ENCODE peak calls at places on chromosomes 5 and 9, in seven cellular contexts. X, F, J, P, V, R and M are unnamed samples.

GRCh38 chr5:72829707-72830106 is 13.2 kb downstream of the TNPO1 start:
- DNase-seq in V (no peak), F (no peak), R (no peak), P (no peak), J (no peak), X (no peak), M (no peak)

GRCh38 chr9:23447166-23447565 is 378.9 kb downstream of the ELAVL2 start:
- DNase-seq in X (no peak), P (no peak), V (no peak), R (no peak), J (no peak), F (no peak), M (no peak)

GRCh38 chr9:87405677-87406544 is 91.8 kb upstream of the DAPK1 start:
- DNase-seq in J (no peak), V (no peak), R (no peak), P (no peak), X (no peak), F (no peak), M (no peak)

GRCh38 chr5:66198837-66199236 is 54.7 kb downstream of the SREK1 start:
- DNase-seq in X (no peak), F (no peak), R (no peak), J (no peak), P (no peak), V (no peak), M (no peak)

GRCh38 chr5:28380172-28380571 is 1341.8 kb upstream of the CDH9 start:
- DNase-seq in P (no peak), J (no peak), F (no peak), X (no peak), R (no peak), V (no peak), M (no peak)

GRCh38 chr9:91207481-91207888 is 154.2 kb downstream of the AUH start:
- DNase-seq in P (no peak), X (peak; percentile 87), F (no peak), R (no peak), J (no peak), V (no peak), M (no peak)

GRCh38 chr9:87592554-87593394 is 95.1 kb downstream of the DAPK1 start:
- DNase-seq in J (no peak), F (no peak), R (no peak), X (no peak), V (peak; percentile 62), P (no peak), M (no peak)

GRCh38 chr9:107390806-107391205 is 98.8 kb downstream of the KLF4 start:
- DNase-seq in F (no peak), P (no peak), X (no peak), V (no peak), J (no peak), R (no peak), M (no peak)

GRCh38 chr9:137682431-137682991 is 63.7 kb downstream of the EHMT1 start:
- DNase-seq in P (no peak), R (no peak), J (no peak), F (no peak), V (no peak), X (no peak), M (no peak)

GRCh38 chr9:21564186-21564585 is 82.1 kb upstream of the IFNE start:
- DNase-seq in F (no peak), V (no peak), J (no peak), P (no peak), X (no peak), R (no peak), M (no peak)

GRCh38 chr5:181087309-181087708 is 43.7 kb downstream of the OR2V1 start:
- DNase-seq in J (no peak), P (no peak), V (no peak), X (no peak), R (no peak), F (no peak), M (no peak)

GRCh38 chr5:181088289-181088688 is 42.7 kb downstream of the OR2V1 start:
- DNase-seq in V (peak; percentile 76), F (no peak), J (peak; percentile 42), R (no peak), X (no peak), P (no peak), M (peak; percentile 43)

GRCh38 chr5:181086410-181087229 is 44.3 kb downstream of the OR2V1 start:
- DNase-seq in R (no peak), P (no peak), J (no peak), V (no peak), X (peak; percentile 9), F (no peak), M (no peak)

DNA sequence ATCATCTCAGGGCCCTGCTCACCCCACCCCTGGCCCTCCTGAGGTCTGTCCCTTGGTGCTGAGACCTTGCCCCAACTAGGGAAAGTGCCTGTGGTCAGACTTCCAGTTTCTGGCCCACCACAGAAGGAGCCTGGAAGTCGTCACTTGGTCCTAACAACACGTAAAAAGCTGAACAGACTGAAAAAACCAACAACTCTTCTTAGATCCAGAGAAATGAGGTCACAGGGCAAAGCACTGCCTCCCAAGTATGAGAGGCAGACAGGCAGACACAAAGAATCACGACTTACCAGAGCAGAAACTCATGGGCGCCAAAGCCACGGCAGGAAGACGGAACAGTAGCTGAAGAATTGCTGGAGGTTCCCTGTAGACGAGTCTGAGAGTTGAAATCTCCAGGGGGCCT is 38.5 kb downstream of the OR2V1 start:
- DNase-seq in F (no peak), P (no peak), X (no peak), J (no peak), R (no peak), V (no peak), M (no peak)
- TF ChIP-seq JUND in F (no peak), P (no peak), X (no peak), J (no peak), R (no peak), V (no peak), M (no peak)

DNA sequence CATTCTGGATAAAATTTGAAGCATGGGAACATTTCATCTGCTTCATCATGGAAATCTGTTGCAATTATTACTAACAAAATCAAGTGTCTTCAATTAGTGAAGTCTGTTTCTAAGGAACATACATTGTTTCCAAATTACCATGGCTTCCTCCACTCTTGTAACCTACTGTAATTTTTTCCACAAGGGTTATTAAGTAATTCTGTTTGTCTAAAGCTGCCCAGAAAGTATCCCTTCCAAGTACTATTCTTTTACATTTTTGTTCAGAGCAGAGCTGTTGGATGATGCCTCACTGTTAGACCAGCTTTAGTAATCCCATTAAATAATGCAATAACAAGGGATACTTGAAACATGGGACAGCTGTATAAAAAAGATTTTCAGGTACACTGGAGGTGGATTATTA is 483.5 kb upstream of the CD180 start:
- DNase-seq in X (no peak), V (no peak), P (no peak), R (no peak), J (no peak), F (no peak), M (no peak)
- TF ChIP-seq JUND in X (no peak), V (no peak), P (no peak), R (no peak), J (no peak), F (no peak), M (no peak)

GRCh38 chr5:13919087-13919486 is 25.4 kb downstream of the DNAH5 start:
- DNase-seq in J (no peak), R (no peak), X (no peak), F (no peak), V (no peak), P (no peak), M (no peak)
- TF ChIP-seq JUND in J (no peak), R (no peak), X (no peak), F (no peak), V (no peak), P (no peak), M (no peak)

DNA sequence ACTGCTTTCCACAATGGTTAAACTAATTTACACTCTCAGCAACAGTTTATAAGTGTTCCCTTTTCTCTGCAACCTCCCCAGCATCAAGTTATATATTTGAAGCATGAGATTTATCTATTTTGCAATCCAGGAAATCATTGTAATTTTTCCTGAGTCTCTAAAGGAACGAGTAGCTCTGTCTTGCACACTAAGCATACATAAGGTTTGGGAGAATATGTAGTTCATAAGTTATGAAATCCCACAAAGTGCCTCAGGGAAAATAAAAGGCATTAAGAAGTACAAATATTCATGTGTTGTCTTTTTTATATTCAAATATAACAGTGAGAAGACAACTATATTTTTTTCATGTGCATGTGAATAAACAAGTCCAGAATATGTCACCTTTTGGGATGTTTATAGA is 377.1 kb upstream of the RORB start:
- DNase-seq in V (no peak), F (no peak), R (no peak), J (no peak), X (no peak), P (no peak), M (no peak)
- TF ChIP-seq JUND in V (no peak), F (no peak), R (no peak), J (no peak), X (no peak), P (no peak), M (no peak)

GRCh38 chr5:150562832-150563231 is 54.9 kb downstream of the NDST1 start:
- DNase-seq in V (no peak), P (no peak), X (peak; percentile 47), J (peak; percentile 56), R (peak; percentile 27), F (no peak), M (peak; percentile 84)
- TF ChIP-seq JUND in V (no peak), P (no peak), X (no peak), J (no peak), R (no peak), F (no peak), M (no peak)

GRCh38 chr5:96780626-96781025 is 27.1 kb downstream of the ERAP1 start:
- DNase-seq in X (no peak), V (no peak), J (no peak), R (no peak), F (no peak), P (no peak), M (no peak)
- TF ChIP-seq JUND in X (no peak), V (no peak), J (no peak), R (no peak), F (no peak), P (no peak), M (no peak)

DNA sequence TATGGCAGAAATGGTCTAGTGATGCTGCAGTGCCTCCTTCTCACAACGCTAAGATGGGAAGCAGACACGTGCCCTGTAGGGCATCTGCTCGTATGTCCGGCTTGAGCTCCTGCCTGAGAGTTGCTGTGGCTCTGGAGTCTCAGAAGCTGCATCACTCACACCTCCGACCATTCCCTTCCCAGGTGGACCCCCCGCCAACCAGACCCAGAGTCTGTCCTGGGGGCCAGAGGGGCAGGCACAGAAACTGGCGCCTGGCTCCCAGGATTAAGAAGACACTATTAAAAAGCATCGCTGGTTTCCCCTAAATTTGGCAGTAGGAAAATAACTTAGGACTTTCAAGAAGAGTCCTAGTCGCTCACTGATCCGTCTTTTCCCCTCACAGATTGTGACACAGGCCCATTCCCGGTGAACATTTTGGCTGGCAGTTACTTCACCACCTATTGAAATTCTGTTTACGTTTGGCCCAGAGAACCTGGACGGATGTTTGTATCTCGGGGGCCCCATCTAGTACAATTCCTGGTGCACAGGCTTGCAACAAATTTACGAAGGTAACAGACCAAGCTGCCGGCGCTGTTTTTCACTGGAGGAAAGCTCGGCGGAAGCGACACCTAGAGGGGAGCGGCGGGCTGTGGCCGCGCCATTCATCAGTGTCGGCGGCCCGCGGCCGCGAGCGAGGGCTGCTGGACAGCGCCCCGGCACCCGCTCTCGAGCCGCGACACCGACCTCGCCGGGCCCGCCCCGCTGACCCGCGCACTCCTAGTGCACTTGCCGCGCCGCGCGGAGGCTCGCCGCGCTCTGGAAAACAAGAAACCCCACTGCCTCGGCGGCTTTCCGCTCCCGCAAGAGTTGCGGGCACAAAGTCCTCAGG is 1.6 kb downstream of the FSTL4 start:
- DNase-seq in V (peak; percentile 53), F (peak; percentile 87), X (peak; percentile 23), R (no peak), P (no peak), J (no peak), M (peak; percentile 87)
- TF ChIP-seq JUND in V (no peak), F (no peak), X (no peak), R (no peak), P (no peak), J (no peak), M (no peak)